ENCODE peak calls at places on chromosomes 13 and 19, in eight cellular contexts. H, R, J, C, Y, D, U and E are unnamed samples.

GRCh38 chr19:7213628-7214328 is 80.4 kb downstream of the INSR start:
- DNase-seq in Y (no peak), H (no peak), J (no peak), U (no peak), C (no peak), D (no peak), R (no peak), E (no peak)

GRCh38 chr19:48413879-48414623 is 20.6 kb downstream of the GRIN2D start:
- DNase-seq in R (no peak), Y (no peak), H (no peak), U (no peak), J (peak; percentile 70), C (no peak), D (no peak), E (no peak)

GRCh38 chr19:15475611-15476010 is 3.7 kb downstream of the PGLYRP2 start:
- DNase-seq in C (no peak), U (no peak), R (no peak), D (no peak), H (no peak), J (no peak), Y (no peak), E (no peak)

GRCh38 chr13:99294198-99294597 is 13.0 kb downstream of the GPR183 start:
- DNase-seq in D (no peak), H (no peak), J (no peak), U (no peak), Y (no peak), C (no peak), R (no peak), E (no peak)

GRCh38 chr13:42548731-42549554 is 25.0 kb upstream of the TNFSF11 start:
- DNase-seq in R (peak; percentile 30), Y (peak; percentile 29), U (peak; percentile 7), D (no peak), J (no peak), C (no peak), H (no peak), E (peak; percentile 75)

GRCh38 chr13:50629497-50629896 is 214.0 kb downstream of the DLEU7 start:
- DNase-seq in Y (no peak), R (no peak), C (no peak), H (no peak), J (no peak), U (no peak), D (no peak), E (no peak)

GRCh38 chr13:66875264-66875663 is 354.9 kb downstream of the PCDH9 start:
- DNase-seq in D (no peak), R (no peak), J (no peak), U (no peak), Y (no peak), C (no peak), H (no peak), E (no peak)

GRCh38 chr19:41265376-41266153 is 1.4 kb downstream of the HNRNPUL1 start:
- DNase-seq in H (peak; percentile 74), J (no peak), R (peak; percentile 53), U (peak; percentile 24), C (no peak), Y (peak; percentile 24), D (no peak), E (no peak)

GRCh38 chr19:45828523-45828922 is 13.4 kb upstream of the RSPH6A start:
- DNase-seq in Y (no peak), C (no peak), H (no peak), J (no peak), R (no peak), D (no peak), U (no peak), E (no peak)

GRCh38 chr13:92407858-92408257 is 818.7 kb upstream of the GPC6 start:
- DNase-seq in R (no peak), U (no peak), J (no peak), H (no peak), Y (no peak), D (no peak), C (no peak), E (no peak)

GRCh38 chr19:40829205-40829604 is 21.0 kb downstream of the CYP2A6 start:
- DNase-seq in D (no peak), Y (no peak), J (no peak), R (no peak), H (no peak), C (no peak), U (no peak), E (no peak)

GRCh38 chr13:90919153-90919552 is 428.3 kb upstream of the MIR17HG start:
- DNase-seq in H (no peak), U (no peak), Y (no peak), J (no peak), C (no peak), D (no peak), R (no peak), E (no peak)

DNA sequence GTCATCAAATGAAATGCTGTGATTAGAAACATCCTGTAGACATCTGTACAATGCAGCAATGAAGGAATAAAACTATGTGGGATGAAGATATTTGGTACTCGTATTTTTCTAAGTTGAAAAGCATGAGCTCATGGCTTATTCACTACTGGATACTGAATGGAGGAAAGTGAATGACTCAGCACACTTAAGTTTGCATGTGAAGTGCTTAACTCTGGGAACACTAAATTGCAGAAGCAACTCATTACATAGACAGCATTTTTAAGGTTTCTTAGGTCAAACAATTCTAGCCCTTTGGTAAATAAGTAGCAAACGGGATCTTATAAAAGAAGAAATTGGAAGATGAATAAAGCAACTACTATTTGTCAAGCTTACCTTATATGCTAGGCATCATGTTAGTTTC is 428.9 kb upstream of the MIR17HG start:
- DNase-seq in D (no peak), J (no peak), Y (no peak), C (no peak), H (no peak), R (no peak), U (no peak), E (no peak)
- TF ChIP-seq EP300 in D (no peak), J (no peak), Y (no peak), C (no peak), H (no peak), R (no peak), U (no peak), E (no peak)

DNA sequence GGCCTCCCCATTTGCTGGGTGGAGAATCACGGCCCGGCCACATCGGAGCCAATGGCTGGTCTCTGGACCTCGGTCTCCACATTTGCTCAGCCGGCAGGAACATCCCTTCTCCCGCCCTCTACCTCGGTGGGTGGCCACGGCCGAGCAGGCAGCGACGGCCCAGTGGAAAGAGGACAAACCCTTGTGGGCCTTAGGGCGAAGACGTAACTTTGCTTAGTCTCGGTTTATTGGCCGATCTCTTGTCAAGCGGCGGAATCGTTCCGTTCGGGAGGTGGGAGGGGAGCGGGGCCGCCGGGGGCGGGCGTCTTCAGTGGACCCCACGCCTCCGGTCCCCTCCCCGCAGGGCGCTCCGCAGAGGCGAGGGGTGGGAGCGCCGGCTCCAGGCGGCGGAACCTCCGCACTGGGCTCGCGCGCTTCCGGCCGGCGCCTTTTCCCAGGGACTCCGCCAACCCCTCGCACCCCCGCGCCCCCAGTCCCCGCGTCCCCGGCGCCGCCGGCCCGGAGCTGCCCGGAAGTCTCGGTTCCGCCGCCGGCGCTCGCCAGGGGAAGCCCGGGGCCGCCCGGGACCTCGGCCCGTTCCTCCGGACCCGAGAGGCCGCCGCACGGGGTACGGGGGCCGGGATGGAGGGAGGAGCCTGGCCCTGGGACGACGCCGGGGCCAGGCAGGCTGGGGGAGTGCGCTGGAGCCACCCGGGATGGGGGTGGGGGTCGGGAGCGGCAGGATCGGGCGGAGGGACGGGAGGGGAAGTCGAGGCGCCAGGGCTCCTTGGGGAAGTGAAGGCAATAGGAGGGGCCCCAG is at the start of gene ZNF580:
- DNase-seq in D (peak; percentile 84), Y (peak; percentile 68), C (no peak), J (peak; percentile 86), H (peak; percentile 88), U (peak; percentile 86), R (peak; percentile 53), E (no peak)
- TF ChIP-seq CTCF in D (no peak), Y (no peak), C (no peak), J (no peak), H (peak; percentile 10), U (no peak), R (no peak), E (no peak)

GRCh38 chr19:27733551-27734266 is 1479.2 kb downstream of the UQCRFS1 start:
- DNase-seq in D (no peak), J (no peak), C (no peak), R (no peak), Y (no peak), H (no peak), U (no peak), E (peak; percentile 55)

GRCh38 chr19:27736225-27736624 is 1476.7 kb downstream of the UQCRFS1 start:
- DNase-seq in Y (no peak), D (no peak), R (no peak), U (no peak), H (no peak), J (no peak), C (no peak), E (no peak)

GRCh38 chr19:27738569-27739193 is 1474.3 kb downstream of the UQCRFS1 start:
- DNase-seq in J (no peak), H (no peak), U (no peak), C (no peak), Y (no peak), R (no peak), D (no peak), E (no peak)

GRCh38 chr19:27735314-27735713 is 1477.6 kb downstream of the UQCRFS1 start:
- DNase-seq in R (no peak), J (no peak), H (no peak), U (no peak), Y (no peak), C (no peak), D (no peak), E (no peak)

DNA sequence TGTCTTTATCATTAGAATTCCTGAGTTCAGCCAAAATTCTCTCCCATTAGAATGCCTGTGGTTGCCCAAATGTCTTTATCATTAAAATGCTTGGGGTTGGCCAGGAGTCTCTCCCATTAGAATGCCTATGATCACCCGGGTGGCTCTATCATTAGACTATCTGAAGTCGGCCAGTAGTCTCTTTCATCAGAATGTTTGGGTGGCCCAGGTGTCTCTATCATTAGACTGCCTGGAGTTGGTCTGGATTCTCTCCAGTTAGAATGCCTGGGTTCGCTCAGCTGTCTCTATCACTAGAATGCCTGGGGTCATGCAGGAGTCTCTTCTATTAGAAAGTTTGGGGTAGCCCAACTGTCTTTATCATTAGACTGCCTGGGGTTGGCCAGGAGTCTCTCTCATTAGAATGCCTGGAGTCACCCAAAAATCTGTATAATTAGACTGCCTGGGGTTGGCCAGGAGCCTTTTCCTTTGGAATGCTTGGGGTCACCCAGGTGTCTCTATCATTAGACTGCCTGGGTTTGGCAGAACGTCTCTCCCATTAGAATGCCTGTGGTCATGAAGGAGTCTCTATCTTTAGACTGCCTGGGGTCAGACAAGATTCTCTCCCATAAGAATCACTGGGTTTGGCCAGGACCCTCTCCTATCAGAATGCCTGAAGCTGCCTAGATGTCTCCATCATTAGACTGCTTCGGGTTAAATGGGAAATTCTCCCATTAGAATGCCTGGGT is 1478.3 kb downstream of the UQCRFS1 start:
- DNase-seq in C (no peak), U (no peak), J (no peak), R (no peak), H (no peak), D (no peak), Y (no peak), E (no peak)
- TF ChIP-seq EP300 in C (no peak), U (no peak), J (no peak), R (no peak), H (no peak), D (no peak), Y (no peak), E (no peak)

DNA sequence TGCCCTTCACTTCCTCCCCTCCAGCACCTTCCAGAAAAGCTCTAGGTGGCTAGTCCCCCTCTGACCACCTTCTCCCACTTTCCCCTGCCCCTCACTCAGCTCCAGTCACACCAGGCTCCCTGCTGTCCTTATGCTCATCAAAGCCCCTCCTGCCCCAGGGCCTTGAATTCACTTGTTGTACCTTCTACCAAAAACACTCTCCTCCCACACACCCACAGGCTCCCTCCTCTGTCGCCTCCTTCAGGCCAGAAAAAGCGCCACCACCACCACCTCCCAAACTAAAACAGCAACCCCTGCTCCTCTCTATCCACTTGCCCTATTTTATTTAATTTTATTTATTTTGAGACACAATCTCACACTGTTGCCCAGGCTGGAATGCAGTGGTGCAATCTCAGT is 4.8 kb upstream of the CEACAM16 start:
- DNase-seq in D (no peak), U (peak; percentile 58), H (no peak), Y (no peak), C (no peak), J (no peak), R (no peak), E (no peak)
- TF ChIP-seq CTCF in D (no peak), U (peak; percentile 71), H (peak; percentile 41), Y (peak; percentile 24), C (no peak), J (peak; percentile 53), R (no peak), E (no peak)